ENCODE peak calls at places on chromosome 21, in seven cellular contexts. G, X, P, Y, I, T and U are unnamed samples.

GRCh38 chr21:37868896-37869295 is 47.4 kb downstream of the KCNJ6 start:
- DNase-seq in G (no peak), X (no peak), P (no peak), Y (no peak), I (no peak), T (no peak), U (no peak)

GRCh38 chr21:34130598-34130985 is 57.2 kb downstream of the MRPS6 start:
- DNase-seq in G (no peak), X (no peak), P (no peak), Y (no peak), I (no peak), T (no peak), U (no peak)

GRCh38 chr21:28729887-28730286 is 262.8 kb downstream of the LTN1 start:
- DNase-seq in G (no peak), X (no peak), P (no peak), Y (no peak), I (no peak), T (no peak), U (no peak)

GRCh38 chr21:32771134-32771523 is 426 bp downstream of the PAXBP1 start:
- DNase-seq in G (peak), X (no peak), P (peak), Y (no peak), I (peak), T (peak), U (peak)

GRCh38 chr21:39021475-39021832 is 161.8 kb downstream of the PSMG1 start:
- DNase-seq in G (no peak), X (no peak), P (no peak), Y (no peak), I (no peak), T (no peak), U (no peak)

GRCh38 chr21:38447611-38448010 is 50.7 kb downstream of the ERG start:
- DNase-seq in G (no peak), X (no peak), P (no peak), Y (no peak), I (no peak), T (no peak), U (no peak)

GRCh38 chr21:28393279-28393678 is 599.4 kb downstream of the LTN1 start:
- DNase-seq in G (no peak), X (no peak), P (no peak), Y (no peak), I (no peak), T (no peak), U (no peak)

GRCh38 chr21:14119038-14119437 is 91.7 kb downstream of the LIPI start:
- DNase-seq in G (peak), X (no peak), P (no peak), Y (no peak), I (no peak), T (no peak), U (no peak)

GRCh38 chr21:27213328-27213727 is 246.4 kb upstream of the ADAMTS5 start:
- DNase-seq in G (no peak), X (no peak), P (no peak), Y (no peak), I (no peak), T (no peak), U (no peak)

GRCh38 chr21:28642891-28643290 is 349.8 kb downstream of the LTN1 start:
- DNase-seq in G (no peak), X (no peak), P (no peak), Y (no peak), I (no peak), T (no peak), U (no peak)

GRCh38 chr21:22056904-22057303 is 1058.7 kb downstream of the NCAM2 start:
- DNase-seq in G (no peak), X (no peak), P (no peak), Y (no peak), I (no peak), T (no peak), U (no peak)

DNA sequence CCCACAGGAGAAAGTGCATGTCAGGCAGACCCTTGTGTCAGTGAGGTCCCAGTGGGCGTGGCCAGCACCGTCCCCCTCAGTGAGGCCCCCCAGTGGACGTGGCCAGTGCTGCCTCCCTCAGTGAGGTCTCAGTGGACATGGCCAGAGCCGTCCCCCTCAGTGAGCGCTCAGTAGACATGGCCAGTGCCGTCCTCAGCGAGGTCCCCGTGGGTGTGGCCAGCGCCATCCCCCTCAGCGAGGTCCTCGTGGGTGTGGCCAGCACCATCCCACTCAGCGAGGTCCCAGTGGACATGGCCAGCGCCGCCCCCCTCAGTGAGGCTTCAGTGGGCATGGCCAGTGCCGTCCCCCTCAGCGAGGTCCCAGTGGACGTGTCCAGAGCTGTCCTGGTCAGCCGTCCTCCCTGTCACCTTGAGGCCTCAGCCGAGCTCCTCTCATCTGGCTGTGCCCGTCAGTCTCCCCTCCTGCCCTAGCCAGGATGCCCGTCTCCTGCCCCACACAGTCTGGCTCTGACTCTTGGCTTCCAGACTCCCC is 35.5 kb downstream of the PDE9A start:
- DNase-seq in G (peak), X (no peak), P (no peak), Y (no peak), I (no peak), T (peak), U (no peak)
- TF ChIP-seq YY1 in G (no peak), X (no peak), P (no peak), Y (no peak), I (no peak), T (no peak), U (no peak)

DNA sequence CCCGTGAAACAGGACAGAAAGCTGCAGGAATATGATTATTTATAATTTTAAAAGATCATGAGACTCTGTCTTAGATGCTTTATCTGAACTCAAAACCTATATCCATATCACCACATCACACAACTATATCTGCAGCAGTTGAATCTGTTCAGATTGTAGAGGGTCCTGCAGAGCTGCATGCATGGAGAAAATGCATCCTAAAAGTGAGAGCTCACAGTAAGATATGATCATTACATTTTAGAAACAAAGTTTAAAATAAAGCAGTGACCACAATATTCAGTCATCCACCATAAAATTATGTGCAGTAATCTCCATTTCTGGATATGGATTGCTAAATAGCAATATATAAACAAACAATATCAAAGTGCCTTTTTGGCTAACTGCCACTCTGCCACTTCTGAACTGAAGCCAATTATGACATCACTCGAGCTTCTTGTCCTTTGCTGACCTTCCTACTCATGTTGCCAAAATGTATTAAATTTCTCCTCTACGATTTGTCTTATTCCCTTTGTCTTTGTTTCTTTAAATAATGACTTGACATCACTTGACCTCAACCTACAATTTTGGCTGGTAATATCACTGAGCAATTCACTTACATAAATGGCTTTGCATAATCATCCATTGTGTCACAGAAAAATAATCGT is 262.1 kb upstream of the CXADR start:
- DNase-seq in G (no peak), X (no peak), P (no peak), Y (no peak), I (no peak), T (peak), U (no peak)
- TF ChIP-seq YY1 in G (no peak), X (no peak), P (no peak), Y (no peak), I (no peak), T (no peak), U (no peak)

GRCh38 chr21:42746593-42747266 is 93.3 kb downstream of the PDE9A start:
- DNase-seq in G (no peak), X (no peak), P (no peak), Y (no peak), I (no peak), T (no peak), U (no peak)
- TF ChIP-seq YY1 in G (no peak), X (no peak), P (no peak), Y (no peak), I (no peak), T (no peak), U (no peak)

GRCh38 chr21:46634427-46634826 is 1.0 kb upstream of the PRMT2 start:
- DNase-seq in G (peak), X (no peak), P (peak), Y (no peak), I (no peak), T (no peak), U (no peak)

GRCh38 chr21:46635324-46636180 is at the start of gene PRMT2:
- DNase-seq in G (peak), X (peak), P (peak), Y (peak), I (peak), T (peak), U (peak)

GRCh38 chr21:46636181-46636512 is 673 bp downstream of the PRMT2 start:
- DNase-seq in G (no peak), X (no peak), P (no peak), Y (no peak), I (no peak), T (no peak), U (no peak)

GRCh38 chr21:46633561-46633960 is 1.9 kb upstream of the PRMT2 start:
- DNase-seq in G (no peak), X (no peak), P (no peak), Y (no peak), I (no peak), T (no peak), U (no peak)

DNA sequence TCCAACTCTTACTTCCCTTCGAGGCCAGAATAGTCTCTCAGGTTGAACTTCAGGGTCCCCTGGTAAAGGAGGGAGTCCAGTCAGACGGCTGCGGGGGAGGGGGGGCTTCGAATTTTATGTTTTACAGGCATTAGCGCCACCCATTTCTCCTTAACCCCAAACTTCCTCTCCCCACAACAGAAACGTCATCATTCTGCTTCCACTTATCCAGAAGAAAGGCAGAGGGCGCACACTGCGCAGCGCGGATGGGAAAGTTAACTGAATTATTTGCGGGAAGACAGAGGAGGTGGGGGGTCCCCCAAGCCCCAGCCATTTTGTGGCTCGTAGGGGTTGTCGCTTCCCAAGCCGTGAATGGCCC is 529 bp upstream of the PRMT2 start:
- DNase-seq in G (peak), X (peak), P (peak), Y (peak), I (no peak), T (peak), U (peak)
- TF ChIP-seq YY1 in G (peak), X (peak), P (peak), Y (no peak), I (peak), T (peak), U (no peak)

GRCh38 chr21:24224411-24224810 is 1382.9 kb downstream of the MRPL39 start:
- DNase-seq in G (no peak), X (no peak), P (no peak), Y (no peak), I (no peak), T (no peak), U (no peak)

GRCh38 chr21:24220466-24220865 is 1386.8 kb downstream of the MRPL39 start:
- DNase-seq in G (no peak), X (no peak), P (no peak), Y (no peak), I (no peak), T (no peak), U (no peak)

GRCh38 chr21:24223625-24224024 is 1383.7 kb downstream of the MRPL39 start:
- DNase-seq in G (no peak), X (no peak), P (no peak), Y (no peak), I (no peak), T (no peak), U (no peak)

GRCh38 chr21:24225432-24225831 is 1381.8 kb downstream of the MRPL39 start:
- DNase-seq in G (no peak), X (no peak), P (no peak), Y (no peak), I (no peak), T (no peak), U (no peak)
- TF ChIP-seq YY1 in G (no peak), X (no peak), P (no peak), Y (no peak), I (no peak), T (no peak), U (no peak)

GRCh38 chr21:16742116-16742515 is 770.7 kb upstream of the CXADR start:
- DNase-seq in G (no peak), X (no peak), P (no peak), Y (no peak), I (no peak), T (no peak), U (no peak)
- TF ChIP-seq YY1 in G (no peak), X (no peak), P (no peak), Y (no peak), I (no peak), T (no peak), U (no peak)

GRCh38 chr21:44335266-44336059 is 3.7 kb downstream of the CFAP410 start:
- DNase-seq in G (no peak), X (no peak), P (no peak), Y (no peak), I (no peak), T (no peak), U (no peak)

GRCh38 chr21:44338971-44339910 is at the start of gene CFAP410:
- DNase-seq in G (peak), X (peak), P (peak), Y (peak), I (peak), T (peak), U (peak)

GRCh38 chr21:44337428-44337827 is 1.8 kb downstream of the CFAP410 start:
- DNase-seq in G (no peak), X (no peak), P (no peak), Y (no peak), I (no peak), T (no peak), U (no peak)

GRCh38 chr21:44334637-44335030 is 4.6 kb downstream of the CFAP410 start:
- DNase-seq in G (no peak), X (no peak), P (no peak), Y (no peak), I (no peak), T (no peak), U (no peak)

GRCh38 chr21:44337941-44338895 is 972 bp downstream of the CFAP410 start:
- DNase-seq in G (peak), X (no peak), P (peak), Y (peak), I (peak), T (peak), U (peak)
- TF ChIP-seq YY1 in G (no peak), X (no peak), P (no peak), Y (no peak), I (no peak), T (no peak), U (no peak)

GRCh38 chr21:35861656-35862055 is 198.7 kb downstream of the SETD4 start:
- DNase-seq in G (no peak), X (no peak), P (no peak), Y (no peak), I (no peak), T (no peak), U (no peak)
- TF ChIP-seq YY1 in G (no peak), X (no peak), P (no peak), Y (no peak), I (no peak), T (no peak), U (no peak)